ENCODE peak calls at places on chromosome 1, in four cellular contexts. One of them, this sample, is unnamed. For H3K9me3, the result is how much of the 10 kb centered on the place peaks cover.

GRCh38 chr1:93623875-93624274 is 57.8 kb downstream of the BCAR3 start:
- DNase-seq in tibial nerve: no peak
- DNase-seq in lung: no peak
- DNase-seq in stomach: no peak
- DNase-seq in this sample: no peak

GRCh38 chr1:40723196-40723955 is 31.9 kb downstream of the NFYC start:
- DNase-seq in tibial nerve: no peak
- DNase-seq in lung: no peak
- DNase-seq in stomach: no peak
- DNase-seq in this sample: no peak

GRCh38 chr1:156938813-156939212 is 18.4 kb downstream of the LRRC71 start:
- DNase-seq in tibial nerve: no peak
- DNase-seq in lung: no peak
- DNase-seq in stomach: no peak
- DNase-seq in this sample: no peak

GRCh38 chr1:68231627-68232303 is 558 bp downstream of the WLS start:
- DNase-seq in tibial nerve: peak
- DNase-seq in lung: peak
- DNase-seq in stomach: peak
- DNase-seq in this sample: no peak

GRCh38 chr1:34163792-34164509 is 1.1 kb downstream of the CSMD2 start:
- DNase-seq in tibial nerve: no peak
- DNase-seq in lung: no peak
- DNase-seq in stomach: no peak
- DNase-seq in this sample: no peak

GRCh38 chr1:241639653-241640148 is 468 bp downstream of the CHML start:
- DNase-seq in tibial nerve: no peak
- DNase-seq in lung: peak
- DNase-seq in stomach: no peak
- DNase-seq in this sample: peak

GRCh38 chr1:32398401-32398800 is 4.2 kb upstream of the BSDC1 start:
- DNase-seq in tibial nerve: no peak
- DNase-seq in lung: no peak
- DNase-seq in stomach: peak
- DNase-seq in this sample: no peak

GRCh38 chr1:15489052-15489736 is 13.3 kb downstream of the CELA2B start:
- DNase-seq in tibial nerve: no peak
- DNase-seq in lung: no peak
- DNase-seq in stomach: no peak
- DNase-seq in this sample: no peak

GRCh38 chr1:151009206-151009587 is 948 bp downstream of the PRUNE1 start:
- DNase-seq in tibial nerve: no peak
- DNase-seq in lung: no peak
- DNase-seq in stomach: no peak
- DNase-seq in this sample: no peak

GRCh38 chr1:227883073-227883520 is 64.6 kb downstream of the WNT9A start:
- DNase-seq in tibial nerve: no peak
- DNase-seq in lung: no peak
- DNase-seq in stomach: peak
- DNase-seq in this sample: peak

GRCh38 chr1:226870323-226871046 is at the start of gene PSEN2:
- DNase-seq in tibial nerve: peak
- DNase-seq in lung: peak
- DNase-seq in stomach: peak
- DNase-seq in this sample: no peak

GRCh38 chr1:166343276-166343675 is 176.5 kb upstream of the FAM78B start:
- DNase-seq in tibial nerve: no peak
- DNase-seq in lung: no peak
- DNase-seq in stomach: no peak
- DNase-seq in this sample: no peak

GRCh38 chr1:232292818-232293217 is 337.1 kb downstream of the SIPA1L2 start:
- DNase-seq in tibial nerve: no peak
- DNase-seq in lung: no peak
- DNase-seq in stomach: no peak
- DNase-seq in this sample: no peak

GRCh38 chr1:67126111-67126746 is 8.5 kb downstream of the C1orf141 start:
- DNase-seq in tibial nerve: no peak
- DNase-seq in lung: no peak
- DNase-seq in stomach: no peak
- DNase-seq in this sample: no peak

GRCh38 chr1:156419863-156420208 is 50.8 kb downstream of the RHBG start:
- DNase-seq in tibial nerve: no peak
- DNase-seq in lung: no peak
- DNase-seq in stomach: no peak
- DNase-seq in this sample: no peak

GRCh38 chr1:223211323-223211985 is 68.4 kb upstream of the TLR5 start:
- DNase-seq in tibial nerve: no peak
- DNase-seq in lung: no peak
- DNase-seq in stomach: no peak
- DNase-seq in this sample: no peak

GRCh38 chr1:44276006-44276405 is 62.7 kb downstream of the DMAP1 start:
- DNase-seq in tibial nerve: no peak
- DNase-seq in lung: no peak
- DNase-seq in stomach: no peak
- DNase-seq in this sample: no peak

GRCh38 chr1:235865565-235866206 is 1.0 kb downstream of the LYST start:
- DNase-seq in tibial nerve: no peak
- DNase-seq in lung: no peak
- DNase-seq in stomach: no peak
- DNase-seq in this sample: no peak

GRCh38 chr1:235866207-235866912 is at the start of gene LYST:
- DNase-seq in tibial nerve: peak
- DNase-seq in lung: peak
- DNase-seq in stomach: peak
- DNase-seq in this sample: peak

GRCh38 chr1:235867903-235868469 is 1.3 kb upstream of the LYST start:
- DNase-seq in tibial nerve: no peak
- DNase-seq in lung: no peak
- DNase-seq in stomach: no peak
- DNase-seq in this sample: peak

GRCh38 chr1:235864965-235865525 is 1.7 kb downstream of the LYST start:
- DNase-seq in tibial nerve: no peak
- DNase-seq in lung: no peak
- DNase-seq in stomach: no peak
- DNase-seq in this sample: no peak

DNA sequence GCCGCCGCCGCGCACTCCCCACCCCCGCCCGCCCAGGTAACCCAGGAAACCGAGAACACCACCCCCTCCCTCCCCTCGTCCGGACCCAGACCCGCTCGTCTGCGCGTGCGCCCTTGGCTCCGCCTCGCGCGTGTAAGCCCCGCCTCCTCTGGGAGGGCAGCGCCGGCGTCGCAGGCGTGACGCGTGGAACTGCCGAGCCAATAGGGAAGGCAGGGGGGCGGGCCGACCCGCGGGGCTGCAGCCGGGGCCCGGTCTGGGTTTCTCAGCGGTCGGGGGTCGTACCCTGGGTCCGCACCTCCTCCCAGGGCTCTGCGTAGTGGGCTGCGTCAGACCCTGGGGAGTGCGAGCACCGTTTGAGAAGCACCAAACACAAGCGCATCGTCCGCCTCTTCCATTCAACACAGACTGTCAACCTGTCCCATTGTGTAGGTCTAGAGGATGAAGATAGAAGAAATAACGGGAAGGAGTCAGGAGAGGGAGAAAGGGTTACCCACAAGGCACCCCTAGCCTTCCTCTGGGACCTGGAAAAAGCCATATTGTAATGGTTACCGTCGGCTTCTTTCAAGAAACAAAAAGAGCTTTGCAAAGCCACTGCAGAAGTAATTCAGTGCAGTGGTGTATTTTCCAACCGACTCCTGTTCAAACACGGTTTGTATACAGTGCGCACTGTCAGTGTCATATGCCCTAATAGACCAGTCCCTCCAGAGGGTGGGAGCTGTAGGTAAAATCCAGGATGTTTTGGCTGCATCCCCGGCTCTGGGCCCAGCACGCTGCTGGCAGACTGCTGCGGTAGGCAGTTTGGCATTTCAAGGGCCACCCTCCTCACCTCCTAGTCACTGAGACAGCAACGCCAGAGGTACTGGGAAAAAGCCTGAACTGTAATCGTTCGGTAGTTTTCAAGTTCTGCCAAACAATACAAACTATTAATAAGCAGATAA is 476 bp upstream of the LYST start:
- DNase-seq in tibial nerve: peak
- DNase-seq in lung: peak
- DNase-seq in stomach: peak
- DNase-seq in this sample: peak
- TF ChIP-seq CTCF in tibial nerve: no peak
- TF ChIP-seq CTCF in lung: no peak
- TF ChIP-seq CTCF in stomach: no peak
- TF ChIP-seq CTCF in this sample: no peak

GRCh38 chr1:238501290-238501689 is 610.6 kb upstream of the ZP4 start:
- DNase-seq in tibial nerve: no peak
- DNase-seq in lung: no peak
- DNase-seq in stomach: no peak
- DNase-seq in this sample: no peak
- H3K9me3 ChIP-seq in tibial nerve: under half
- H3K9me3 ChIP-seq in lung: under half
- H3K9me3 ChIP-seq in stomach: under half
- H3K9me3 ChIP-seq in this sample: under half

GRCh38 chr1:116508984-116509980 is 61.5 kb downstream of the CD58 start:
- DNase-seq in tibial nerve: no peak
- DNase-seq in lung: no peak
- DNase-seq in stomach: no peak
- DNase-seq in this sample: no peak
- TF ChIP-seq CTCF in tibial nerve: no peak
- TF ChIP-seq CTCF in lung: no peak
- TF ChIP-seq CTCF in stomach: no peak
- TF ChIP-seq CTCF in this sample: no peak

DNA sequence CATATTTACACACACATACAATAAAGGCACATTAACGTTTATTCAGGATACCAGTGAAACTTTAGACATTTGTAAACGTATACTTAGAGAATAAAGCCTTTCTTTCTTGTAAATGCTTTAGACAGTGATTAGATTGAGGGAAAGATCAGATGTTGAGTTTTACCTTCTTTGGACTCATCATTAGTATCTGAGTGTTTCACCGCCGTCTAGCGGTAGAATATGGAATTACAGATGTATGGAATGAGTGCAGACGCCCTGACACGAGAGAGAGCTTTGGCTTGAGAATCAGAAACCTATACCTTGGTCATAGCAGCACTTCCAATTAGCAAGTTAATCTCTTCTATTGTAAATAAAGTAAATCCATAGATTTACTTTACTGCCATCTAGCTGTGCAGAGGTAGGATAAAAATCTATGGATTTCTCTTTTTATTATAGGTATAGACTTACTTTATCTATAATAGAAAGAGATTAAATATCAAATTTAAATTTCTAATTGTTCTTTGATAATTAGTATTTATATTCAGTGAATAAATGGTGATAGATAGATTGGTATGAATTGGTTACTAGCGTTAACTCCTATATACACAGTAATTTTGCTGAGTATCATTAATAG is 12.6 kb downstream of the FLG2 start:
- DNase-seq in tibial nerve: no peak
- DNase-seq in lung: no peak
- DNase-seq in stomach: no peak
- DNase-seq in this sample: peak
- H3K9me3 ChIP-seq in tibial nerve: under half
- H3K9me3 ChIP-seq in lung: under half
- H3K9me3 ChIP-seq in stomach: under half
- H3K9me3 ChIP-seq in this sample: under half

This sample was measured in DND-41.